ENCODE peak calls at places on chromosome 9, in ten cellular contexts. One of them, this sample, is unnamed.

GRCh38 chr9:19431361-19432171 is 22.8 kb downstream of the ACER2 start:
- DNase-seq in endothelial cell: no peak
- DNase-seq in GM06990: no peak
- DNase-seq in WTC11: no peak
- DNase-seq in tibial nerve: peak; percentile 27
- DNase-seq in stomach: no peak
- DNase-seq in fibroblast of lung: peak; percentile 45
- DNase-seq in GM20000: no peak
- DNase-seq in right atrium auricular region: peak; percentile 88
- DNase-seq in fibroblast of the aortic adventitia: peak; percentile 89
- DNase-seq in this sample: peak; percentile 30

GRCh38 chr9:87193925-87194380 is 246.6 kb upstream of the GAS1 start:
- DNase-seq in endothelial cell: no peak
- DNase-seq in GM06990: no peak
- DNase-seq in WTC11: no peak
- DNase-seq in tibial nerve: no peak
- DNase-seq in stomach: no peak
- DNase-seq in fibroblast of lung: peak; percentile 93
- DNase-seq in GM20000: no peak
- DNase-seq in right atrium auricular region: no peak
- DNase-seq in fibroblast of the aortic adventitia: peak; percentile 91
- DNase-seq in this sample: no peak

GRCh38 chr9:89635816-89636215 is 31.0 kb downstream of the GADD45G start:
- DNase-seq in endothelial cell: no peak
- DNase-seq in GM06990: no peak
- DNase-seq in WTC11: no peak
- DNase-seq in tibial nerve: no peak
- DNase-seq in stomach: no peak
- DNase-seq in fibroblast of lung: peak; percentile 81
- DNase-seq in GM20000: no peak
- DNase-seq in right atrium auricular region: no peak
- DNase-seq in fibroblast of the aortic adventitia: peak; percentile 4
- DNase-seq in this sample: no peak

GRCh38 chr9:107020040-107020530 is 157.1 kb downstream of the ZNF462 start:
- DNase-seq in endothelial cell: no peak
- DNase-seq in GM06990: no peak
- DNase-seq in WTC11: no peak
- DNase-seq in tibial nerve: no peak
- DNase-seq in stomach: no peak
- DNase-seq in fibroblast of lung: peak; percentile 98
- DNase-seq in GM20000: peak; percentile 7
- DNase-seq in right atrium auricular region: no peak
- DNase-seq in fibroblast of the aortic adventitia: peak; percentile 93
- DNase-seq in this sample: no peak

GRCh38 chr9:77802064-77802463 is 153.9 kb upstream of the GNA14 start:
- DNase-seq in endothelial cell: no peak
- DNase-seq in GM06990: no peak
- DNase-seq in WTC11: no peak
- DNase-seq in tibial nerve: no peak
- DNase-seq in stomach: no peak
- DNase-seq in fibroblast of lung: no peak
- DNase-seq in GM20000: no peak
- DNase-seq in right atrium auricular region: no peak
- DNase-seq in fibroblast of the aortic adventitia: no peak
- DNase-seq in this sample: no peak

GRCh38 chr9:113602126-113603119 is 138.9 kb downstream of the RGS3 start:
- DNase-seq in endothelial cell: no peak
- DNase-seq in GM06990: peak; percentile 50
- DNase-seq in WTC11: peak; percentile 76
- DNase-seq in tibial nerve: peak; percentile 47
- DNase-seq in stomach: peak; percentile 58
- DNase-seq in fibroblast of lung: peak; percentile 84
- DNase-seq in GM20000: peak; percentile 76
- DNase-seq in right atrium auricular region: peak; percentile 89
- DNase-seq in fibroblast of the aortic adventitia: peak; percentile 73
- DNase-seq in this sample: peak; percentile 59

GRCh38 chr9:88007291-88007650 is 32.9 kb upstream of the CDK20 start:
- DNase-seq in endothelial cell: no peak
- DNase-seq in GM06990: peak; percentile 12
- DNase-seq in WTC11: peak; percentile 13
- DNase-seq in tibial nerve: no peak
- DNase-seq in stomach: no peak
- DNase-seq in fibroblast of lung: peak; percentile 42
- DNase-seq in GM20000: peak; percentile 40
- DNase-seq in right atrium auricular region: no peak
- DNase-seq in fibroblast of the aortic adventitia: no peak
- DNase-seq in this sample: no peak

GRCh38 chr9:91056917-91057316 is 255.3 kb downstream of the SYK start:
- DNase-seq in endothelial cell: no peak
- DNase-seq in GM06990: no peak
- DNase-seq in WTC11: no peak
- DNase-seq in tibial nerve: no peak
- DNase-seq in stomach: no peak
- DNase-seq in fibroblast of lung: no peak
- DNase-seq in GM20000: no peak
- DNase-seq in right atrium auricular region: no peak
- DNase-seq in fibroblast of the aortic adventitia: peak; percentile 40
- DNase-seq in this sample: no peak

DNA sequence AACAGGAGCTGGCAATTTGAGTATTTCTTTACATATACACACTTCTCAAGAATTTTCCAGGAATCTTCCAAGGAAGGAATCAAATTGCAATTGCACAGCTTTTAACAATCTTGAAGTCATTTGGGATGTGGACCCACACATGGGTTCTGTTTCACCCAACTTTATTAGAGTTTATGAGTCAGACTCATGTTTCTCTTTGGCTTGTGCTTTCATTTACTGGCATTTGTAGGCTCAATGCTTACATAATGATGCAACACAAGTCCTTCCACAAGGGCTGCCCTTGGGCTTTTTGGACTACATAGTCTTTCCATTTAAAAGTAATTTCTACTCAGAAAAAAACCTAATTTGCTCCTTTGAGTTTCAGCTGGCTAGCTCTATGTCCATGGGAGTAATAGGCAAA is 4.6 kb upstream of the CDC37L1 start:
- DNase-seq in endothelial cell: no peak
- DNase-seq in GM06990: no peak
- DNase-seq in WTC11: no peak
- DNase-seq in tibial nerve: no peak
- DNase-seq in stomach: no peak
- DNase-seq in fibroblast of lung: peak; percentile 87
- DNase-seq in GM20000: no peak
- DNase-seq in right atrium auricular region: no peak
- DNase-seq in fibroblast of the aortic adventitia: peak; percentile 95
- DNase-seq in this sample: no peak
- TF ChIP-seq CTCF in endothelial cell: no peak
- TF ChIP-seq CTCF in GM06990: no peak
- TF ChIP-seq CTCF in WTC11: no peak
- TF ChIP-seq CTCF in tibial nerve: no peak
- TF ChIP-seq CTCF in stomach: no peak
- TF ChIP-seq CTCF in fibroblast of lung: no peak
- TF ChIP-seq CTCF in GM20000: no peak
- TF ChIP-seq CTCF in right atrium auricular region: no peak
- TF ChIP-seq CTCF in fibroblast of the aortic adventitia: peak; percentile 27
- TF ChIP-seq CTCF in this sample: no peak

GRCh38 chr9:96222132-96222531 is 79.8 kb downstream of the HSD17B3 start:
- DNase-seq in endothelial cell: no peak
- DNase-seq in GM06990: no peak
- DNase-seq in WTC11: peak; percentile 26
- DNase-seq in tibial nerve: no peak
- DNase-seq in stomach: no peak
- DNase-seq in fibroblast of lung: no peak
- DNase-seq in GM20000: peak; percentile 37
- DNase-seq in right atrium auricular region: no peak
- DNase-seq in fibroblast of the aortic adventitia: no peak
- DNase-seq in this sample: no peak
- TF ChIP-seq CTCF in endothelial cell: peak; percentile 69
- TF ChIP-seq CTCF in GM06990: peak; percentile 61
- TF ChIP-seq CTCF in WTC11: peak; percentile 48
- TF ChIP-seq CTCF in tibial nerve: no peak
- TF ChIP-seq CTCF in stomach: no peak
- TF ChIP-seq CTCF in fibroblast of lung: peak; percentile 44
- TF ChIP-seq CTCF in GM20000: no peak
- TF ChIP-seq CTCF in right atrium auricular region: no peak
- TF ChIP-seq CTCF in fibroblast of the aortic adventitia: peak; percentile 38
- TF ChIP-seq CTCF in this sample: peak; percentile 66

DNA sequence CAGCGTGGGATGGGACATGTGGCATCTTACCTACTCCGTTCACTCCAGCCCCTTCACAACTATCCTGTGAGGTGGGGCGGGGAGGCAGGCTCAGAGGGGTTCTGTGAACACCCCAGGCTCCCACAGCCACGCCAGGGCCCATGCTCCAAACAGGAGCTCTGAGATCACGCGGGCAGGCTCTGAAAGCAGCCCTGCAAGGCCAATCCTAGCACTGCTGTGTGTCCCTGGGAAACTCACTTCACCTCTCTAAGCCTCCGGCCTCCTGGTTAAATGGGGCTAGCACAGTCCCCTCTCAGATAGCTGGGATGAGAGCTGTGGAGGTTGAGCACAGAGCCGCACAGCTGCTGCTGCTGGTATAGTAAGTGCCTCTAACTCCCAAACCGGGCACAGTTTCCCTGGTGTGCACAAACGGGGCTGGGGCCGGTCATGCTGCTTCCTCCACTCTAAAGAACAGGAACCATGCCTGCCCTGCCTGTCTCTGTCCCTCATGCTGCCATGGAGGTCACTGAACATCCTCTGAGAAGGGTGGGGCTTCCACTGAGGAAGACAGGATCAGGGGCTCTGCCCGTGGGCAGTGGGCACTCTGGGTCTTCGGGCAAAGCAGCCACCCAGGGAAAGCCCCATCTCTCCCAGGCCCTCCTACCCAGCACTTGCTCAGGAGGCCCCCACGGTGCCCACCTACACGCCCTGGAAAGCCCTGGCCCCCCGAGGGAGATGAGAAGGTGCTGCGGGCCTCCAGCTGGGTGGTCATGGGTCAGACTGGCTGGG is 13.0 kb upstream of the ASS1 start:
- DNase-seq in endothelial cell: no peak
- DNase-seq in GM06990: no peak
- DNase-seq in WTC11: no peak
- DNase-seq in tibial nerve: no peak
- DNase-seq in stomach: no peak
- DNase-seq in fibroblast of lung: no peak
- DNase-seq in GM20000: no peak
- DNase-seq in right atrium auricular region: no peak
- DNase-seq in fibroblast of the aortic adventitia: no peak
- DNase-seq in this sample: no peak
- TF ChIP-seq CTCF in endothelial cell: no peak
- TF ChIP-seq CTCF in GM06990: no peak
- TF ChIP-seq CTCF in WTC11: no peak
- TF ChIP-seq CTCF in tibial nerve: no peak
- TF ChIP-seq CTCF in stomach: no peak
- TF ChIP-seq CTCF in fibroblast of lung: no peak
- TF ChIP-seq CTCF in GM20000: no peak
- TF ChIP-seq CTCF in right atrium auricular region: no peak
- TF ChIP-seq CTCF in fibroblast of the aortic adventitia: no peak
- TF ChIP-seq CTCF in this sample: no peak

GRCh38 chr9:116661037-116661954 is 25.8 kb upstream of the TRIM32 start:
- DNase-seq in endothelial cell: peak; percentile 25
- DNase-seq in GM06990: peak; percentile 23
- DNase-seq in WTC11: no peak
- DNase-seq in tibial nerve: no peak
- DNase-seq in stomach: peak; percentile 31
- DNase-seq in fibroblast of lung: peak; percentile 72
- DNase-seq in GM20000: peak; percentile 65
- DNase-seq in right atrium auricular region: no peak
- DNase-seq in fibroblast of the aortic adventitia: peak; percentile 94
- DNase-seq in this sample: no peak
- TF ChIP-seq CTCF in endothelial cell: peak; percentile 50
- TF ChIP-seq CTCF in GM06990: peak; percentile 64
- TF ChIP-seq CTCF in WTC11: peak; percentile 61
- TF ChIP-seq CTCF in tibial nerve: peak; percentile 54
- TF ChIP-seq CTCF in stomach: no peak
- TF ChIP-seq CTCF in fibroblast of lung: peak; percentile 76
- TF ChIP-seq CTCF in GM20000: peak; percentile 62
- TF ChIP-seq CTCF in right atrium auricular region: peak; percentile 44
- TF ChIP-seq CTCF in fibroblast of the aortic adventitia: peak; percentile 67
- TF ChIP-seq CTCF in this sample: peak; percentile 54

DNA sequence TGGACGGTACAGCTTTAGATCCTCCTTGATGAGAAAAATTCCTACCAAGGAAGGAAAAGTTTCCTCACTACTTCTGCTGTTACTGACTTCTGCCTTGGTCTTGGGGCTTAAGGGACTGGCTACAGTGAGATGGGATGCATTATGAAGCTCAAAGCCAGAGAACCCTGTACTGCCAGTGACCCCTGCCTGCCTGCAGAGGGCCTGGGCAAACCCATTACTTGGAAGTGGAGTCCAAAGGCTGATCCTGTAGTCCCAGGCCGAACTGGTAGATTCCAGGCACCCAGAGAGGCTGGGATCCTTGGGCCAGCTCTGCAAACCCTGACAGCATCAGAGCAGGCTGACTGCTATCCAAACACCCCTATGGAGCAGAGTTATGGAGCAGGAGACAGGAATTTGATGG is 25.7 kb upstream of the NR5A1 start:
- DNase-seq in endothelial cell: no peak
- DNase-seq in GM06990: no peak
- DNase-seq in WTC11: no peak
- DNase-seq in tibial nerve: no peak
- DNase-seq in stomach: no peak
- DNase-seq in fibroblast of lung: no peak
- DNase-seq in GM20000: no peak
- DNase-seq in right atrium auricular region: no peak
- DNase-seq in fibroblast of the aortic adventitia: no peak
- DNase-seq in this sample: no peak
- TF ChIP-seq CTCF in endothelial cell: no peak
- TF ChIP-seq CTCF in GM06990: no peak
- TF ChIP-seq CTCF in WTC11: no peak
- TF ChIP-seq CTCF in tibial nerve: no peak
- TF ChIP-seq CTCF in stomach: no peak
- TF ChIP-seq CTCF in fibroblast of lung: no peak
- TF ChIP-seq CTCF in GM20000: no peak
- TF ChIP-seq CTCF in right atrium auricular region: no peak
- TF ChIP-seq CTCF in fibroblast of the aortic adventitia: no peak
- TF ChIP-seq CTCF in this sample: no peak